ENCODE peak calls at places on chromosomes 11 and 22, in five cellular contexts. N is prostate gland; P is activated CD8-positive, alpha-beta memory T cell treated with anti-CD3 and anti-CD28 coated beads, Interleukin-2, amount 50 U/mL, for 4 hours; F is non-pigmented ciliary epithelial cell; U is lower leg skin. I is an unnamed sample.

GRCh38 chr11:554428-554823 is 6.1 kb downstream of the LMNTD2 start:
- DNase-seq in P (no peak), F (no peak), N (no peak), U (no peak), I (no peak)

GRCh38 chr11:128523616-128524015 is 63.7 kb downstream of the ETS1 start:
- DNase-seq in F (no peak), P (no peak), N (no peak), U (no peak), I (no peak)

GRCh38 chr11:130194241-130195023 is 34.9 kb downstream of the ST14 start:
- DNase-seq in U (no peak), N (no peak), P (no peak), F (no peak), I (no peak)

GRCh38 chr11:115199501-115199900 is 304.7 kb downstream of the CADM1 start:
- DNase-seq in P (no peak), F (no peak), N (no peak), U (no peak), I (no peak)

GRCh38 chr11:46112961-46113617 is 8.2 kb downstream of the PHF21A start:
- DNase-seq in N (peak; percentile 49), P (no peak), F (no peak), U (peak; percentile 30), I (peak; percentile 62)

GRCh38 chr11:46348986-46349401 is 1.7 kb downstream of the DGKZ start:
- DNase-seq in P (peak; percentile 66), N (no peak), U (no peak), F (no peak), I (no peak)

GRCh38 chr11:31974737-31975136 is 116.1 kb upstream of the RCN1 start:
- DNase-seq in P (no peak), U (no peak), N (no peak), F (peak; percentile 52), I (peak; percentile 40)

GRCh38 chr11:43269229-43269928 is 42.4 kb upstream of the API5 start:
- DNase-seq in N (no peak), U (no peak), F (no peak), P (no peak), I (no peak)

GRCh38 chr11:1371836-1372465 is 17.8 kb upstream of the BRSK2 start:
- DNase-seq in U (no peak), N (no peak), P (no peak), F (no peak), I (no peak)

GRCh38 chr22:21567456-21568206 is at the start of gene UBE2L3:
- DNase-seq in N (peak; percentile 75), U (peak; percentile 73), F (no peak), P (peak; percentile 83), I (peak; percentile 65)

GRCh38 chr22:46006379-46007002 is 29.5 kb upstream of the WNT7B start:
- DNase-seq in N (peak; percentile 85), U (peak; percentile 90), P (peak; percentile 90), F (no peak), I (peak; percentile 48)

GRCh38 chr22:36144886-36145541 is 15.5 kb downstream of the APOL3 start:
- DNase-seq in U (no peak), N (no peak), F (no peak), P (peak; percentile 39), I (peak; percentile 41)

GRCh38 chr11:84089072-84090057 is 803.2 kb upstream of the CCDC90B start:
- DNase-seq in P (no peak), F (no peak), U (no peak), N (no peak), I (peak; percentile 23)

GRCh38 chr11:92128026-92128425 is 96.6 kb upstream of the FAT3 start:
- DNase-seq in U (no peak), N (no peak), F (no peak), P (no peak), I (no peak)

GRCh38 chr11:75272821-75273301 is 32.3 kb downstream of the TPBGL start:
- DNase-seq in U (no peak), P (no peak), F (no peak), N (no peak), I (no peak)

GRCh38 chr11:120740424-120740823 is 228.9 kb downstream of the GRIK4 start:
- DNase-seq in U (no peak), F (no peak), N (no peak), P (no peak), I (no peak)

GRCh38 chr22:33018232-33018864 is 39.8 kb downstream of the SYN3 start:
- DNase-seq in P (peak; percentile 32), U (no peak), N (peak; percentile 55), F (peak; percentile 11), I (peak; percentile 46)

GRCh38 chr22:37095113-37095512 is 14.4 kb downstream of the TMPRSS6 start:
- DNase-seq in N (no peak), U (no peak), P (peak; percentile 63), F (no peak), I (no peak)

GRCh38 chr11:125460275-125460674 is 35.8 kb downstream of the FEZ1 start:
- DNase-seq in U (no peak), N (no peak), F (no peak), P (no peak), I (no peak)